ENCODE peak calls at places on chromosomes 12 and 14, in ten cellular contexts. C is sigmoid colon, P is GM23338, U is HepG2, B is HCT116, M is spleen, E is Panc1, X is stomach, S is H1, Z is SK-N-SH. O is an unnamed sample.

GRCh38 chr12:22415342-22416309 is 81.1 kb upstream of the ST8SIA1 start:
- DNase-seq in P (no peak), X (peak), E (no peak), U (no peak), M (no peak), Z (no peak), B (no peak), S (no peak), C (no peak), O (peak)

GRCh38 chr14:100780246-100780645 is 45.7 kb upstream of the MEG3 start:
- DNase-seq in E (no peak), C (peak), S (no peak), Z (no peak), M (peak), P (no peak), B (no peak), U (no peak), X (peak), O (no peak)

GRCh38 chr12:114588061-114588460 is 95.9 kb downstream of the TBX3 start:
- DNase-seq in B (no peak), M (no peak), P (no peak), S (no peak), C (no peak), E (no peak), U (no peak), Z (no peak), X (no peak), O (no peak)

GRCh38 chr14:90521121-90521929 is 124.5 kb downstream of the CALM1 start:
- DNase-seq in C (peak), E (no peak), Z (no peak), B (no peak), X (peak), U (no peak), M (no peak), S (no peak), P (no peak), O (no peak)

GRCh38 chr12:49985981-49986380 is 13.2 kb downstream of the AQP6 start:
- DNase-seq in C (no peak), M (no peak), B (no peak), X (no peak), S (no peak), E (no peak), U (no peak), P (no peak), Z (no peak), O (no peak)

GRCh38 chr12:19885092-19885813 is 446.0 kb downstream of the AEBP2 start:
- DNase-seq in U (no peak), B (no peak), Z (no peak), M (no peak), E (no peak), X (no peak), P (no peak), S (no peak), C (no peak), O (no peak)

GRCh38 chr12:27525373-27525772 is 1.4 kb downstream of the PPFIBP1 start:
- DNase-seq in P (peak), X (no peak), B (no peak), C (peak), U (no peak), M (no peak), S (no peak), E (no peak), Z (no peak), O (no peak)

GRCh38 chr12:4271433-4272013 is 2.0 kb upstream of the CCND2 start:
- DNase-seq in B (no peak), X (no peak), C (no peak), Z (peak), P (peak), M (no peak), S (peak), E (no peak), U (no peak), O (no peak)

GRCh38 chr14:81331229-81332026 is 68.7 kb downstream of the STON2 start:
- DNase-seq in S (no peak), X (no peak), M (no peak), P (no peak), U (no peak), Z (no peak), E (no peak), B (no peak), C (no peak), O (no peak)

GRCh38 chr14:102622262-102622885 is 29.9 kb downstream of the RCOR1 start:
- DNase-seq in P (peak), E (no peak), X (no peak), M (no peak), C (no peak), U (no peak), B (no peak), S (no peak), Z (no peak), O (no peak)

GRCh38 chr12:40431169-40431568 is 206.4 kb downstream of the LRRK2 start:
- DNase-seq in Z (no peak), S (no peak), C (no peak), U (no peak), E (no peak), P (no peak), B (no peak), X (no peak), M (no peak), O (no peak)

GRCh38 chr14:94681300-94682060 is 69.3 kb downstream of the SERPINA3 start:
- DNase-seq in Z (peak), M (no peak), U (peak), C (peak), X (peak), P (peak), S (no peak), E (no peak), B (peak), O (peak)

GRCh38 chr14:69713976-69714716 is 52.8 kb upstream of the SRSF5 start:
- DNase-seq in S (no peak), Z (no peak), M (no peak), P (peak), X (no peak), U (peak), E (no peak), C (no peak), B (no peak), O (peak)

GRCh38 chr14:69720912-69721311 is 46.0 kb upstream of the SRSF5 start:
- DNase-seq in C (no peak), S (no peak), U (no peak), P (no peak), Z (no peak), X (no peak), B (no peak), E (no peak), M (no peak), O (no peak)

GRCh38 chr14:69716483-69717187 is 50.3 kb upstream of the SRSF5 start:
- DNase-seq in S (no peak), B (no peak), P (no peak), C (no peak), Z (no peak), U (no peak), E (no peak), X (no peak), M (no peak), O (no peak)

GRCh38 chr14:69715725-69716482 is 51.0 kb upstream of the SRSF5 start:
- DNase-seq in U (no peak), E (no peak), C (peak), B (no peak), S (no peak), X (peak), Z (peak), P (no peak), M (no peak), O (peak)

GRCh38 chr14:69719501-69719951 is 47.4 kb upstream of the SRSF5 start:
- DNase-seq in P (no peak), S (no peak), U (no peak), X (no peak), Z (no peak), B (no peak), M (no peak), C (peak), E (no peak), O (peak)
- H3K27ac ChIP-seq in P (no peak), S (no peak), U (no peak), X (peak), Z (no peak), B (no peak), M (peak), C (peak), E (no peak), O (peak)

GRCh38 chr12:116802018-116802417 is 63.9 kb downstream of the RNFT2 start:
- DNase-seq in B (no peak), U (no peak), P (no peak), C (no peak), E (no peak), Z (no peak), S (no peak), X (no peak), M (no peak), O (no peak)

GRCh38 chr12:116803018-116803736 is 65.1 kb downstream of the RNFT2 start:
- DNase-seq in U (no peak), Z (no peak), C (no peak), M (peak), E (no peak), B (no peak), P (no peak), S (no peak), X (no peak), O (no peak)

GRCh38 chr12:116799955-116800354 is 61.8 kb downstream of the RNFT2 start:
- DNase-seq in S (no peak), M (no peak), C (no peak), U (no peak), Z (no peak), B (no peak), X (no peak), P (no peak), E (no peak), O (no peak)

GRCh38 chr12:116798719-116799118 is 60.6 kb downstream of the RNFT2 start:
- DNase-seq in B (no peak), U (no peak), C (no peak), X (no peak), Z (no peak), E (no peak), P (no peak), S (no peak), M (no peak), O (no peak)

DNA sequence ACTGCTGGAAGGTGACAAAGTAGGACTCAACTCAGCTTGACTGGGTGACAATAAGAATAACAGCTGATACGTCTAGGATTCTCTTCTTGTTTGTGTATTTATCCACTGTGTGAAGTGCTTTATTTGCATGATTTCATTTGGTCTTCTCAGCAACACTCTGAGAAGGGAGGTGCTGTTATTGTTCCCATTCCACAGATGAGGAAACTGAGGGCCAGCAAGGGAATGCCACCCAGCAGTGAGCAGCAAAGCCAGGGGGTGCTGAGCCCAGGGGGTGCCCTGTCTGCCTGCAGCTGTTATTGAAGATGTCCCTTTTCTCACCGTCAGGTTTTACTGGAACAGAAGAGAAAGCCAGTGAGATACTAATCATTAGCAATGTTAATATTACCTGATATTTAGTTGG is 62.8 kb downstream of the RNFT2 start:
- DNase-seq in P (no peak), U (no peak), B (no peak), C (no peak), S (no peak), E (no peak), X (no peak), M (no peak), Z (no peak), O (no peak)
- H3K4me3 ChIP-seq in P (no peak), U (no peak), B (no peak), C (no peak), S (no peak), E (no peak), X (no peak), M (no peak), Z (no peak), O (no peak)

GRCh38 chr14:65072256-65072655 is 30.1 kb downstream of the MAX start:
- DNase-seq in X (no peak), C (no peak), B (no peak), S (no peak), P (no peak), M (no peak), E (no peak), Z (no peak), U (no peak), O (no peak)

GRCh38 chr14:65075628-65076325 is 26.5 kb downstream of the MAX start:
- DNase-seq in C (no peak), Z (no peak), M (no peak), E (no peak), P (no peak), S (no peak), U (no peak), X (no peak), B (no peak), O (no peak)

GRCh38 chr14:65074449-65075155 is 27.7 kb downstream of the MAX start:
- DNase-seq in S (no peak), Z (no peak), X (no peak), M (no peak), E (no peak), B (no peak), P (no peak), C (no peak), U (no peak), O (no peak)

GRCh38 chr14:65072937-65073336 is 29.4 kb downstream of the MAX start:
- DNase-seq in C (no peak), P (no peak), U (no peak), M (no peak), E (no peak), Z (no peak), X (no peak), S (no peak), B (no peak), O (no peak)

DNA sequence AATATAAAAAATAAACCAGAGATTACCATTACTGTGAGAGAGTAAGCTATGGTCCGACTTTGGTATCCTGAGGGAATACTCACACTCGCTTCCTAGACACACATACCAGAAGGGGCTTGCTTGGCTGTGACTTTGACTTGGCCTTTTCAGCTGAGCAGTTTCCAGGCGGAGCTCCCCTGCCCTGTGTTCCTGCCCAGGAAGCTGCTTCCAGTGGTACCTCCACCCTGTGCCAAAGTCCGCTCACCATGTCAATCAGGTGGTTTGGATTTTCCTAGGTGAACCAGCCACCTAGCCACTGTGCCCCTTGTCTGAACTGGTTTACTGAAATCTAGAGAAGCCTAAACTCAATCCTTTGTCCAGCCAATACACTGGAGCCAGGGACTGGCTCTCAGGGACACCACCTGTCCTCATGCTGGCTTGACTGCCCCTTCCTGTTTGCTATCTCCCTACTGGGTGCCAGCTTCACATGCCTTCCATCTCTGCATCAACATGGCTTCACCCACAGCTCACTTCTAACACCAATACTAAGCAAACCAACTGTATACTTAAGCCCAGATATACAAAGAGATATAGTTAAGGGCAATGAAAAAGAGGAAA is 28.6 kb downstream of the MAX start:
- DNase-seq in S (no peak), C (no peak), P (no peak), U (peak), M (no peak), X (peak), Z (no peak), E (no peak), B (no peak), O (no peak)
- TF ChIP-seq POLR2AphosphoS5 in S (no peak), C (no peak), P (no peak), U (no peak), M (no peak), X (no peak), Z (no peak), E (no peak), B (no peak), O (no peak)

GRCh38 chr14:28769358-28769757 is 2.8 kb downstream of the FOXG1 start:
- DNase-seq in X (no peak), E (no peak), C (no peak), U (no peak), P (no peak), B (no peak), Z (no peak), M (no peak), S (no peak), O (no peak)
- H3K27ac ChIP-seq in X (no peak), E (no peak), C (no peak), U (no peak), P (no peak), B (no peak), Z (no peak), M (no peak), S (no peak), O (no peak)

GRCh38 chr12:94498698-94499097 is 39.0 kb upstream of the CEP83 start:
- DNase-seq in P (no peak), Z (no peak), S (no peak), B (no peak), M (no peak), C (no peak), X (no peak), U (no peak), E (no peak), O (no peak)
- H3K4me3 ChIP-seq in P (no peak), Z (no peak), S (no peak), B (no peak), M (no peak), C (no peak), X (no peak), U (no peak), E (no peak), O (no peak)

DNA sequence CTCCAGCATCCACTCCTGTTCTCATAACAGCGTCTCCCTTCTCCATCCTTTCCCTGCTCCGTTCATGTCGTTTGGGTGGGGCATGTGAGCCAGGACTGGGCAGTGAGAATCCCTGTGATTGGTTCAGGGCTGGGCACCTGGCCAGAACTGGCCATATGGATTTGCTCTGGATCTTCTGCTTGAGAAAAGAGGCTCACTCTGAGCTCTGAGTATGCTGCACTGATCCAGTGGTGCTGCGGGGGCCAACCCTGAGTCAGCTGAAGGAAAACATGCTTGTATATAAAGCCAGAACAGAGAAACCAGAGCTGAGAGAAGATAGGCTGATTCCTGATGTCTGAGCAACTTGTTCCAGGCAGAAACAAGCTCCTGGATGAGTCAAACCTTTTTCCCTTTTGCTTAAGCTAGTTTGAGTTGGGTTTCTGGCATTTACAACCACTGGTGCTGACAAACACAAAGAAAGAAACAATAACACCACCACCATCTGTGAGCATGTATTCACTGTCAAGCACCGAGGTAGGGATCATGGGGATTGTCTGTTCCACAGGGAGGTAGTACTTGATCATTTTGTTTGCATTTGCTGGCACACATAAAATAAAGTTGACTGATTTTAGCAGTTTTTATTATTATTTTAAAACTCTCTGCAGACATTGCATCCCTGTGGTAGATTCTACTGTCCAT is 14.0 kb upstream of the HPD start:
- DNase-seq in P (no peak), M (no peak), X (peak), B (no peak), S (no peak), Z (peak), E (no peak), C (peak), U (no peak), O (no peak)
- TF ChIP-seq POLR2AphosphoS5 in P (no peak), M (no peak), X (no peak), B (no peak), S (no peak), Z (peak), E (no peak), C (peak), U (no peak), O (no peak)